ENCODE peak calls at places on chromosomes 13 and 19, in four cellular contexts. N is A549, M is heart left ventricle, E is transverse colon. P is an unnamed sample.

GRCh38 chr19:5245631-5246553 is 94.7 kb downstream of the PTPRS start:
- DNase-seq in N (no peak), M (no peak), E (no peak), P (no peak)

GRCh38 chr13:37369618-37370017 is 228.9 kb downstream of the POSTN start:
- DNase-seq in N (no peak), M (no peak), E (no peak), P (no peak)

GRCh38 chr13:29713841-29714240 is 118.4 kb upstream of the SLC7A1 start:
- DNase-seq in N (peak), M (no peak), E (no peak), P (no peak)

GRCh38 chr13:23087884-23088283 is 92.9 kb upstream of the SGCG start:
- DNase-seq in N (peak), M (no peak), E (no peak), P (no peak)

GRCh38 chr13:41837668-41838067 is 123.2 kb downstream of the VWA8 start:
- DNase-seq in N (no peak), M (no peak), E (no peak), P (no peak)

GRCh38 chr13:50720856-50721663 is 122.4 kb downstream of the DLEU7 start:
- DNase-seq in N (no peak), M (no peak), E (no peak), P (no peak)

GRCh38 chr13:89951341-89951740 is 1396.1 kb upstream of the MIR17HG start:
- DNase-seq in N (peak), M (no peak), E (no peak), P (no peak)

GRCh38 chr19:6226444-6227155 is 53.2 kb downstream of the MLLT1 start:
- DNase-seq in N (no peak), M (no peak), E (no peak), P (no peak)

GRCh38 chr19:55092423-55093318 is 17.0 kb downstream of the EPS8L1 start:
- DNase-seq in N (no peak), M (no peak), E (no peak), P (no peak)

GRCh38 chr13:93559718-93560117 is 333.1 kb downstream of the GPC6 start:
- DNase-seq in N (peak), M (no peak), E (no peak), P (no peak)

GRCh38 chr19:45553464-45553863 is 31.1 kb downstream of the OPA3 start:
- DNase-seq in N (no peak), M (no peak), E (peak), P (no peak)

GRCh38 chr19:22935151-22935550 is 67.8 kb downstream of the ZNF728 start:
- DNase-seq in N (no peak), M (no peak), E (no peak), P (no peak)

GRCh38 chr19:45528744-45529453 is 21.6 kb downstream of the VASP start:
- DNase-seq in N (peak), M (no peak), E (peak), P (no peak)

GRCh38 chr19:48487944-48488343 is 18.8 kb downstream of the CYTH2 start:
- DNase-seq in N (peak), M (peak), E (peak), P (peak)

GRCh38 chr19:43640424-43640757 is 741 bp upstream of the CADM4 start:
- DNase-seq in N (no peak), M (no peak), E (no peak), P (no peak)

GRCh38 chr13:95559100-95559499 is 6.6 kb downstream of the CLDN10 start:
- DNase-seq in N (no peak), M (no peak), E (no peak), P (no peak)

GRCh38 chr13:88248393-88248792 is 577.2 kb downstream of the SLITRK5 start:
- DNase-seq in N (no peak), M (no peak), E (no peak), P (no peak)

GRCh38 chr13:94886191-94886590 is 173.8 kb upstream of the SOX21 start:
- DNase-seq in N (no peak), M (no peak), E (no peak), P (no peak)

GRCh38 chr19:30391554-30392551 is 19.7 kb downstream of the ZNF536 start:
- DNase-seq in N (no peak), M (no peak), E (no peak), P (no peak)

GRCh38 chr19:1093811-1094553 is 1.2 kb downstream of the POLR2E start:
- DNase-seq in N (no peak), M (no peak), E (no peak), P (no peak)

GRCh38 chr13:113152894-113153809 is 5.3 kb upstream of the PROZ start:
- DNase-seq in N (peak), M (peak), E (peak), P (peak)

GRCh38 chr13:99160415-99160814 is 40.2 kb upstream of the UBAC2 start:
- DNase-seq in N (no peak), M (no peak), E (no peak), P (no peak)

GRCh38 chr19:4503224-4504170 is 14.8 kb downstream of the PLIN4 start:
- DNase-seq in N (no peak), M (peak), E (no peak), P (no peak)

GRCh38 chr13:90447735-90448103 is 899.8 kb upstream of the MIR17HG start:
- DNase-seq in N (peak), M (no peak), E (no peak), P (no peak)

GRCh38 chr13:24747248-24748151 is 16.5 kb upstream of the RNF17 start:
- DNase-seq in N (peak), M (no peak), E (peak), P (no peak)

GRCh38 chr13:75788494-75788991 is 152.4 kb downstream of the LMO7 start:
- DNase-seq in N (peak), M (peak), E (peak), P (no peak)

GRCh38 chr13:85828094-85828684 is 29.0 kb upstream of the SLITRK6 start:
- DNase-seq in N (peak), M (no peak), E (no peak), P (no peak)

GRCh38 chr13:45826741-45827140 is 24.8 kb downstream of the SIAH3 start:
- DNase-seq in N (no peak), M (no peak), E (no peak), P (no peak)

GRCh38 chr13:76848596-76848995 is 37.6 kb downstream of the KCTD12 start:
- DNase-seq in N (no peak), M (no peak), E (no peak), P (no peak)

GRCh38 chr13:59700281-59700680 is 463.4 kb downstream of the DIAPH3 start:
- DNase-seq in N (no peak), M (no peak), E (no peak), P (no peak)

GRCh38 chr19:39401549-39402416 is 4.9 kb upstream of the ZFP36 start:
- DNase-seq in N (peak), M (no peak), E (peak), P (peak)

GRCh38 chr19:38324431-38324830 is 4.8 kb downstream of the KCNK6 start:
- DNase-seq in N (no peak), M (no peak), E (no peak), P (no peak)

GRCh38 chr19:8214802-8215201 is 5.6 kb downstream of the CERS4 start:
- DNase-seq in N (no peak), M (peak), E (no peak), P (no peak)

DNA sequence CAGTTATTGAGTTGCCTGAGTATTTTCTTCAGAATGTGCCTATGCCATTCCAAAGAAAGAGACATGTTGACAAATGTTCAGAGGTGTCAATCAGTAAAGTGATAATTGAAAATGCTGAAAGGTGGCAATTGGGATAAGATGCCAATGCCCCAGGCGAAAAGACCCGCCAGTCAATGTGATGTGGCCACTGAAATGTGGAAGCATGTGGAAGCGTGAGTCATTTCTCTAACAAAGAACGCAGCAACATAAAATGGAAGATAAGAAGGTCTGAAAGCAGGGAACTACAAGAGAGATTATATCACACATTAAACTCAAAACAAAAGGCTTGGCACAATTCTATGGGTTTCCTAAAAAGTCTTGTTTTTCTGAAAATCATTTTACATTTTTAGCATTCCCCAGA is 882.3 kb upstream of the SLC10A2 start:
- DNase-seq in N (no peak), M (no peak), E (no peak), P (no peak)
- TF ChIP-seq POLR2A in N (no peak), M (no peak), E (no peak), P (no peak)

GRCh38 chr13:43023244-43023931 is at the start of gene DNAJC15:
- DNase-seq in N (no peak), M (peak), E (peak), P (peak)
- TF ChIP-seq CTCF in N (no peak), M (peak), E (no peak), P (no peak)

DNA sequence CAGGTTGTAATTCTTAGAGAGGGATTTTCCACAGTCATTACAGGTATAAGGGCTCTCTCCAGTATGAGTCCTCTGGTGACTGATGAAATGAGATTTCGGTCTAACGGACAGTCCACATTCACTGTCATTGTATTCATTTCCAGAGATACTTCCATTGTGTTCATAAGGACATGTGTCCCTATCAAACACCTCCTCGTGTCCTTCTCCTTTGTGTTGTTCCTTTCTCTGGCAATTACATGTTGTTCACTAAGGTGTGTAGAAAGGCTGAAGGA is 10.5 kb upstream of the ZSCAN18 start:
- DNase-seq in N (no peak), M (no peak), E (no peak), P (no peak)
- H3K4me3 ChIP-seq in N (no peak), M (no peak), E (no peak), P (no peak)

DNA sequence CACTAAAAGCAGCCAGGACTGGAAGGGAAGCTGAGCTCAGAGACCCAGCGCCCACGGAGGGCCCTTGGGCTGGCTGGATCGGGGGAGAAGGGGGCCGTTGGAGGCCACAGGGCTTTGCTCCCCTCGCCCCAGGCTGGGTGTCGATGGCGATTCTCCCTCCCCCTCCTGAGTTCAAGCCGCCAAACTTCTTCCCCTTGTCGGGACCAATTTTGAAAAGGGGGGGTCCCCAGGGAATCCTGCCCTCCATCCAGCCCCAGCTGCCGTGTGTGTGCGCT is 61.2 kb downstream of the COLGALT1 start:
- DNase-seq in N (no peak), M (no peak), E (no peak), P (no peak)
- TF ChIP-seq POLR2A in N (no peak), M (no peak), E (no peak), P (no peak)

DNA sequence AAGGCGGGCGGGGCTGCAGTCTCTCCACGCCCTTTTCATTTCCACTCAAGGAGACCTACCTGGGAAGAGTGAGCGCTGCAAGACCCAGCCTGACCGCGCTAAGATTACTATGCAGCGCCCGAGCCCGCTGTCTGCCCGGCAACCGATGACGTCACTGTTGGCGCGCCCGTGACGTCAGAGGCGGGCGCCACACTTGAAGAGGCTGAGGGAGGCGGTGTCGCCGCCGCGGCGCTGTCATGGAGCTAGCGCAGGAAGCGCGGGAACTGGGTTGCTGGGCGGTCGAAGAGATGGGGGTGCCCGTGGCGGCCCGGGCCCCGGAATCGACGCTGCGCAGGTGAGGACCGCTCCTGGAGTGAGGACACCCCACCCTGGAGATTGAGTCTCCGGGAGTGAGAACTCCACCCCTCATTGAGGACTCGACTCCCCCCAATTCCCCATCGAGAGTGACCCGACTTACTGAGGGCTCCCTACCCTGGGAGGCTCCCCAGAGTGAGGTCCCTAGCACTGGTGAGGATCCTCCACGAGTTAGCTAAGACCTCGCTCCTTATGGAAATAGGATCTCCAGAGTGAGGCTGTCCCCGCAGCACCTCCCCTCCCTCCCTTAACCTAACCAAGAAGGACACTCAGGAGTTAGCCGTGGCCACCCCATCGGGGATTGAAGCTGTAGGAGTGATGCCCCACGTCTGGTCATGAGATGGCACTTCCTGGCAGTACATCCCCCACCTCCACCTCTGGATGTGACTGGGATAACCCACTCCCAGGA is at the start of gene HAUS5:
- DNase-seq in N (peak), M (peak), E (peak), P (peak)
- TF ChIP-seq CTCF in N (no peak), M (no peak), E (no peak), P (no peak)

DNA sequence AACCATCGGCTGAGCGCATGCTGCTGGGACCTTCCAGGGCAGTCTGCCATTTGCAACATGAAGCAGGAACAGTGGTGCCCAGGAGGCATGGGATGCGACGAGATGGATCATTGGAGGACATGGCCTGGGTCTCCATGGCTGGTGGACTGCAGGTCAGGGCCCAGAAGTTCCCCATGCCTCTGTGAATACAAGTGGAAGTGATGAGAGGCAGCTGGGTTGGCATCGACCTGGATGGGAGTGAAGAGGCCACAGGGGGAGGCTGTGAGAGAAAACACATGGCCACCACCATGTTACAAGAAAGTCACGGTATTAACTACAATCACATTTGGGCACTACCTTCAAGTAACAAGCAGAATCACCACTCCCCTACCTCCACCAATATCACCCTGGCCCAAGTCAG is 262.0 kb downstream of the FOXO1 start:
- DNase-seq in N (no peak), M (no peak), E (no peak), P (no peak)
- H3K4me3 ChIP-seq in N (no peak), M (no peak), E (no peak), P (no peak)

GRCh38 chr13:33014291-33014690 is 1.9 kb upstream of the KL start:
- DNase-seq in N (no peak), M (no peak), E (no peak), P (no peak)

GRCh38 chr13:33017410-33017929 is 1.2 kb downstream of the KL start:
- DNase-seq in N (peak), M (peak), E (peak), P (peak)

GRCh38 chr13:33016414-33017409 is at the start of gene KL:
- DNase-seq in N (peak), M (peak), E (peak), P (peak)

GRCh38 chr13:33015791-33016323 is 366 bp upstream of the KL start:
- DNase-seq in N (no peak), M (peak), E (peak), P (no peak)

GRCh38 chr13:33015275-33015674 is 948 bp upstream of the KL start:
- DNase-seq in N (no peak), M (peak), E (no peak), P (no peak)
- TF ChIP-seq POLR2A in N (no peak), M (peak), E (no peak), P (no peak)

P was measured in lower leg skin.